ENCODE peak calls at places on chromosomes 11 and 22, in five cellular contexts. H, J, Q, Y and D are unnamed samples.

GRCh38 chr11:133782116-133782725 is 63.1 kb downstream of the SPATA19 start:
- DNase-seq in H (no peak), J (no peak), Q (no peak), Y (no peak), D (no peak)

GRCh38 chr11:11963842-11964773 is 44.3 kb downstream of the DKK3 start:
- DNase-seq in H (no peak), J (no peak), Q (no peak), Y (peak), D (no peak)

GRCh38 chr11:2914475-2915195 is 14.6 kb downstream of the PHLDA2 start:
- DNase-seq in H (no peak), J (no peak), Q (no peak), Y (no peak), D (no peak)

GRCh38 chr11:8531312-8531711 is 62.7 kb downstream of the STK33 start:
- DNase-seq in H (no peak), J (no peak), Q (no peak), Y (no peak), D (no peak)

GRCh38 chr22:47057916-47058585 is 295.6 kb downstream of the TBC1D22A start:
- DNase-seq in H (no peak), J (no peak), Q (no peak), Y (no peak), D (no peak)

GRCh38 chr22:29480512-29481264 is 670 bp downstream of the NEFH start:
- DNase-seq in H (peak), J (peak), Q (no peak), Y (no peak), D (peak)

GRCh38 chr11:127521413-127521812 is 520.8 kb upstream of the KIRREL3 start:
- DNase-seq in H (no peak), J (no peak), Q (no peak), Y (no peak), D (no peak)

GRCh38 chr11:96207459-96208449 is 135.2 kb downstream of the MAML2 start:
- DNase-seq in H (peak), J (no peak), Q (no peak), Y (no peak), D (peak)

GRCh38 chr11:116339306-116339705 is 433.5 kb downstream of the BUD13 start:
- DNase-seq in H (no peak), J (no peak), Q (no peak), Y (peak), D (peak)

GRCh38 chr22:39883057-39883456 is 10.5 kb downstream of the ENTHD1 start:
- DNase-seq in H (no peak), J (no peak), Q (no peak), Y (no peak), D (no peak)

GRCh38 chr22:44721206-44721605 is 19.2 kb downstream of the PRR5 start:
- DNase-seq in H (peak), J (no peak), Q (no peak), Y (no peak), D (no peak)

GRCh38 chr11:133950874-133951483 is 5.8 kb downstream of the IGSF9B start:
- DNase-seq in H (no peak), J (no peak), Q (no peak), Y (no peak), D (no peak)

GRCh38 chr11:104531075-104531474 is 367.1 kb upstream of the PDGFD start:
- DNase-seq in H (peak), J (no peak), Q (no peak), Y (no peak), D (peak)

GRCh38 chr11:76670475-76671235 is at the start of gene LRRC32:
- DNase-seq in H (peak), J (peak), Q (no peak), Y (no peak), D (peak)

GRCh38 chr11:33500865-33501479 is 199.7 kb downstream of the C11orf91 start:
- DNase-seq in H (peak), J (no peak), Q (no peak), Y (no peak), D (peak)

GRCh38 chr22:27730649-27731433 is 70.7 kb downstream of the MN1 start:
- DNase-seq in H (no peak), J (no peak), Q (no peak), Y (no peak), D (no peak)

GRCh38 chr11:22625448-22626287 is at the start of gene FANCF:
- DNase-seq in H (peak), J (peak), Q (peak), Y (peak), D (peak)

GRCh38 chr22:27879923-27880322 is 39.1 kb downstream of the PITPNB start:
- DNase-seq in H (peak), J (no peak), Q (no peak), Y (no peak), D (peak)

GRCh38 chr22:39559456-39560105 is 11.0 kb upstream of the CACNA1I start:
- DNase-seq in H (no peak), J (no peak), Q (no peak), Y (no peak), D (peak)

GRCh38 chr11:103773059-103773458 is 263.4 kb upstream of the DDI1 start:
- DNase-seq in H (peak), J (no peak), Q (no peak), Y (no peak), D (no peak)

GRCh38 chr11:64074239-64074638 is 38.5 kb downstream of the FLRT1 start:
- DNase-seq in H (peak), J (no peak), Q (no peak), Y (no peak), D (no peak)

GRCh38 chr22:37030560-37031281 is 11.2 kb downstream of the MPST start:
- DNase-seq in H (no peak), J (no peak), Q (no peak), Y (no peak), D (no peak)

GRCh38 chr22:37198290-37199102 is 10.4 kb upstream of the C1QTNF6 start:
- DNase-seq in H (peak), J (peak), Q (peak), Y (peak), D (peak)

GRCh38 chr11:64788321-64789215 is 10.2 kb upstream of the SF1 start:
- DNase-seq in H (no peak), J (no peak), Q (no peak), Y (no peak), D (no peak)

GRCh38 chr11:105000167-105000566 is 22.8 kb downstream of the CASP5 start:
- DNase-seq in H (peak), J (no peak), Q (no peak), Y (no peak), D (peak)

GRCh38 chr11:5348516-5349194 is 2.7 kb upstream of the OR51B6 start:
- DNase-seq in H (no peak), J (no peak), Q (no peak), Y (no peak), D (no peak)

GRCh38 chr11:119000906-119001305 is 3.0 kb downstream of the CENATAC start:
- DNase-seq in H (no peak), J (no peak), Q (no peak), Y (no peak), D (no peak)

GRCh38 chr11:126127284-126127845 is 64.7 kb upstream of the CDON start:
- DNase-seq in H (no peak), J (no peak), Q (no peak), Y (no peak), D (no peak)

GRCh38 chr11:31455177-31455576 is 54.2 kb downstream of the IMMP1L start:
- DNase-seq in H (no peak), J (no peak), Q (no peak), Y (no peak), D (no peak)

GRCh38 chr22:28129319-28129962 is 210.4 kb upstream of the PITPNB start:
- DNase-seq in H (no peak), J (no peak), Q (no peak), Y (no peak), D (peak)

GRCh38 chr11:1832181-1832988 is 2.4 kb upstream of the SYT8 start:
- DNase-seq in H (no peak), J (peak), Q (peak), Y (no peak), D (no peak)

GRCh38 chr11:69912911-69913451 is 93.8 kb upstream of the FGF3 start:
- DNase-seq in H (peak), J (peak), Q (no peak), Y (no peak), D (no peak)